ENCODE peak calls at places on chromosomes 5 and 9, in seven cellular contexts. U is H9, J is neuronal stem cell, W is mesenchymal stem cell, N is trophoblast cell, B is IMR-90, T is H1. Z is an unnamed sample.
A peak's percentile ranks its signal among the peaks of the same experiment; 100 is the strongest.

GRCh38 chr9:22455181-22455580 is 8.6 kb downstream of the DMRTA1 start:
- DNase-seq in B (no peak), J (no peak), N (no peak), T (no peak), U (no peak), W (no peak), Z (no peak)

GRCh38 chr9:93567271-93567959 is 9.0 kb upstream of the PHF2 start:
- DNase-seq in W (no peak), T (no peak), N (peak; percentile 51), J (no peak), B (no peak), U (no peak), Z (no peak)

GRCh38 chr5:158992104-158992740 is 107.5 kb downstream of the EBF1 start:
- DNase-seq in J (no peak), U (no peak), N (no peak), T (no peak), B (no peak), W (no peak), Z (no peak)

GRCh38 chr9:96071245-96072124 is 196.0 kb downstream of the ERCC6L2 start:
- DNase-seq in T (no peak), U (peak; percentile 51), N (no peak), B (peak; percentile 47), J (peak; percentile 21), W (peak; percentile 59), Z (peak; percentile 69)

GRCh38 chr5:96468956-96469355 is 35.9 kb upstream of the PCSK1 start:
- DNase-seq in W (no peak), B (no peak), T (no peak), U (no peak), N (no peak), J (no peak), Z (no peak)

GRCh38 chr5:62197697-62198096 is 108.3 kb upstream of the KIF2A start:
- DNase-seq in J (no peak), W (no peak), U (no peak), B (no peak), T (no peak), N (no peak), Z (no peak)

GRCh38 chr9:29212590-29213373 is 1639.5 kb upstream of the C9orf72 start:
- DNase-seq in U (peak; percentile 57), B (no peak), T (no peak), N (no peak), W (peak; percentile 47), J (peak; percentile 24), Z (peak; percentile 43)

GRCh38 chr9:96574931-96575351 is 44.7 kb downstream of the CDC14B start:
- DNase-seq in U (no peak), B (no peak), T (no peak), W (no peak), N (no peak), J (no peak), Z (no peak)

GRCh38 chr9:125513634-125514413 is 193.2 kb downstream of the MAPKAP1 start:
- DNase-seq in W (peak; percentile 86), U (no peak), T (no peak), B (peak; percentile 81), J (no peak), N (peak; percentile 11), Z (no peak)

GRCh38 chr5:164351245-164351834 is 845.9 kb downstream of the MAT2B start:
- DNase-seq in W (no peak), J (no peak), T (no peak), B (no peak), U (no peak), N (no peak), Z (no peak)

GRCh38 chr9:133485531-133486260 is 6.8 kb upstream of the SLC2A6 start:
- DNase-seq in B (no peak), J (no peak), W (no peak), U (no peak), T (no peak), N (no peak), Z (no peak)

GRCh38 chr9:133320421-133320881 is 15.5 kb downstream of the SURF6 start:
- DNase-seq in W (no peak), B (no peak), T (no peak), N (no peak), J (no peak), U (peak; percentile 63), Z (peak; percentile 44)

GRCh38 chr9:5784526-5785315 is 48.2 kb downstream of the ERMP1 start:
- DNase-seq in W (peak; percentile 80), T (no peak), J (no peak), B (no peak), U (no peak), N (peak; percentile 1), Z (peak; percentile 53)

GRCh38 chr5:80990527-80990926 is 30.4 kb downstream of the RASGRF2 start:
- DNase-seq in W (no peak), U (peak; percentile 52), B (no peak), N (peak; percentile 54), J (no peak), T (no peak), Z (peak; percentile 85)

GRCh38 chr9:108041551-108041950 is 552.0 kb upstream of the KLF4 start:
- DNase-seq in B (peak; percentile 69), T (no peak), J (no peak), N (no peak), W (peak; percentile 69), U (no peak), Z (peak; percentile 41)

GRCh38 chr9:127185181-127185580 is 62.7 kb upstream of the ANGPTL2 start:
- DNase-seq in W (no peak), N (no peak), U (no peak), B (no peak), T (no peak), J (no peak), Z (no peak)

GRCh38 chr5:35183243-35183955 is 46.9 kb downstream of the PRLR start:
- DNase-seq in B (peak; percentile 60), T (peak; percentile 19), U (peak; percentile 74), N (peak; percentile 20), W (peak; percentile 63), J (peak; percentile 14), Z (peak; percentile 91)

GRCh38 chr5:172920447-172920849 is 38.8 kb upstream of the RPL26L1 start:
- DNase-seq in W (peak; percentile 98), N (peak; percentile 42), T (no peak), J (no peak), U (no peak), B (peak; percentile 100), Z (peak; percentile 68)

GRCh38 chr9:89375181-89375760 is 57.0 kb downstream of the SECISBP2 start:
- DNase-seq in N (no peak), U (no peak), W (peak; percentile 28), B (no peak), J (no peak), T (no peak), Z (peak; percentile 54)

GRCh38 chr9:136674786-136675349 is 12.2 kb downstream of the EGFL7 start:
- DNase-seq in N (no peak), W (no peak), B (no peak), T (no peak), U (no peak), J (no peak), Z (peak; percentile 29)

GRCh38 chr9:38107811-38108304 is 38.8 kb upstream of the SHB start:
- DNase-seq in T (no peak), W (no peak), J (peak; percentile 48), B (no peak), N (no peak), U (no peak), Z (peak; percentile 80)

GRCh38 chr5:146130440-146131045 is 25.2 kb upstream of the PLAC8L1 start:
- DNase-seq in W (peak; percentile 48), U (no peak), J (peak; percentile 9), T (no peak), B (peak; percentile 53), N (no peak), Z (peak; percentile 21)

GRCh38 chr9:96293481-96293880 is 8.5 kb downstream of the HSD17B3 start:
- DNase-seq in U (no peak), W (peak; percentile 53), J (no peak), B (peak; percentile 72), N (no peak), T (no peak), Z (peak; percentile 31)

DNA sequence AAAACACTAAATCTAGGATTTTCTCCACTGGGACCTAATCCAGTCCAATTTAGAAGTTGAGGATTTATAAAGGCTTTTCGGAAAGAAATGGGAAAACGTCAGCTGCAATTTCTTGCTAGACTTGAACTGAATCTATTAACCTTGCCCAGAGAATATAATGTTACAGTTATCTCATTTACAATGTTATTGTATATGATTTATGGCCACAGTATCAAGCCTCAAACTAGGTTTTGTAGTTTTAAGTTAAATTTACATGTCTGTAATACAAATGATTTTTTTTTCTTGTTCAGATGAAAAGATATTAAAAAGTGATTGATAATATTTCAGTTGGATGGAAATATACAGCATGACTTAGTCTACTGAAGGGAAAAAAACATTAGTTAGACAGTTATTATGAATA is 524.2 kb upstream of the GRAMD2B start:
- DNase-seq in J (no peak), B (no peak), W (no peak), N (no peak), T (no peak), U (no peak), Z (no peak)
- H2BK120ac ChIP-seq in J (no peak overlapping the region), B (no peak overlapping the region), W (no peak overlapping the region), N (no peak overlapping the region), T (no peak overlapping the region), U (no peak overlapping the region), Z (no peak overlapping the region)

GRCh38 chr5:43245724-43246385 is 53.8 kb downstream of the NIM1K start:
- DNase-seq in T (no peak), J (no peak), N (no peak), U (no peak), B (no peak), W (no peak), Z (no peak)
- H2BK5ac ChIP-seq in T (no peak overlapping the region), J (no peak overlapping the region), N (no peak overlapping the region), U (no peak overlapping the region), B (no peak overlapping the region), W (no peak overlapping the region), Z (no peak overlapping the region)

DNA sequence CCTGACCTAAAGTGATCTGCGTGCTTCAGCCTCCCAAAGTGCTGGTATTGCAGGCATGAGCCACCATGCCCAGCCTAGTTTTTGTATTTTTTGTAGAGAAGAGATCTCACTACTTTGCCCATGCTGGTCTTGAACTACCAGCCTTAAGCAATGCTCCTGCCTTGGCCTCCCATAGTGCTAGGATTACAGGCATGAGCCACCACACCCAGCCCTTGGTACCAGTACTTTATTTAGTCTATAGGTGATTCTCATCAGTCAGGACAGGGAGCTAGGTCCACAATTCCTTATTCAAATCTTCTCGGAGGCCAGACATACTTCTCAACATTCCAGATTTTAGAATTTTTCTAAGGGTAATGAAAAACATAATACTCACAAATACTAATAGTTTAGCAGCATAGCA is 8.4 kb downstream of the ZNF131 start:
- DNase-seq in B (no peak), U (no peak), N (peak; percentile 55), W (no peak), T (no peak), J (no peak), Z (no peak)
- H2BK120ac ChIP-seq in B (no peak overlapping the region), U (no peak overlapping the region), N (no peak overlapping the region), W (no peak overlapping the region), T (no peak overlapping the region), J (no peak overlapping the region), Z (no peak overlapping the region)

DNA sequence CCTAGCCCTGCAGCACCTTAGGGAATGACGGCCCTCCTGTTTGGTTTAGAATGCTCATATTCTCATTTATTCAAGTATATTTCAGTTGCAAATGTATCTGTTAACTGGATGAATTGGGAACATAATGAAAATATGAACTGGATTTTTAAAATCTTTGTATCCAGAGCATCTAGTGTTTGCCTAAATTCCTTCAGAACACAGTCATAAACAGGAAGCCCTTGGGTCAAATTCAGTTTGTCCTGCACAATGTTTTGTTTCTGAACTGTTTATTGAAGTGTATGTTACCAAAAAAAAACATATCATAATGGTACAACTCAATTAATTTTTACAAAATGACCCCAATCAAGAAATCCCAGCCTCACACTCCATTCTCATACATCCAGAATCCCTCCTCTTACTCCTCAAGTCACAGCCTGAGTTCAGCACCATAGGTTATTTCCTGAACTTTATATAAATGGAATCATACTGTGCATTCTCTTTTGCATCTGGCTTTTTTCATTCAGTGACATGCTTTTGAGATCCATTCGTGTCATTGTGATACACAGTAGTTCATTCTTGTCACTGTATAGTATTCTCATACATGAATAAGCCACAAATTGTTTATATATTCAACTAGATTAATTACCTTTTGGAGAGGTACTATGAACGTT is 1.7 kb upstream of the ASPN start:
- DNase-seq in W (peak; percentile 55), N (no peak), J (no peak), B (peak; percentile 46), U (no peak), T (no peak), Z (no peak)
- H2BK5ac ChIP-seq in W (no peak overlapping the region), N (no peak overlapping the region), J (no peak overlapping the region), B (peak overlapping the region; percentile 6), U (no peak overlapping the region), T (no peak overlapping the region), Z (no peak overlapping the region)